ENCODE peak calls at places on chromosome 10, in ten cellular contexts. One of them, this sample, is unnamed.

GRCh38 chr10:30959855-30960247 is 71.8 kb downstream of the ZNF438 start:
- DNase-seq in cardiac muscle cell: no peak
- DNase-seq in Peyer's patch: no peak
- DNase-seq in breast epithelium: no peak
- DNase-seq in GM23338: no peak
- DNase-seq in IMR-90: no peak
- DNase-seq in HFF-Myc: no peak
- DNase-seq in NB4: no peak
- DNase-seq in Caco-2: no peak
- DNase-seq in adrenal gland: no peak
- DNase-seq in this sample: no peak

GRCh38 chr10:72095195-72095594 is 6.8 kb upstream of the SPOCK2 start:
- DNase-seq in cardiac muscle cell: no peak
- DNase-seq in Peyer's patch: no peak
- DNase-seq in breast epithelium: no peak
- DNase-seq in GM23338: no peak
- DNase-seq in IMR-90: no peak
- DNase-seq in HFF-Myc: no peak
- DNase-seq in NB4: no peak
- DNase-seq in Caco-2: no peak
- DNase-seq in adrenal gland: no peak
- DNase-seq in this sample: no peak

GRCh38 chr10:109977382-109977806 is 30.4 kb upstream of the ADD3 start:
- DNase-seq in cardiac muscle cell: no peak
- DNase-seq in Peyer's patch: no peak
- DNase-seq in breast epithelium: no peak
- DNase-seq in GM23338: no peak
- DNase-seq in IMR-90: no peak
- DNase-seq in HFF-Myc: no peak
- DNase-seq in NB4: no peak
- DNase-seq in Caco-2: peak
- DNase-seq in adrenal gland: no peak
- DNase-seq in this sample: peak

GRCh38 chr10:551489-552252 is 137.8 kb downstream of the DIP2C start:
- DNase-seq in cardiac muscle cell: no peak
- DNase-seq in Peyer's patch: no peak
- DNase-seq in breast epithelium: peak
- DNase-seq in GM23338: no peak
- DNase-seq in IMR-90: no peak
- DNase-seq in HFF-Myc: no peak
- DNase-seq in NB4: no peak
- DNase-seq in Caco-2: no peak
- DNase-seq in adrenal gland: no peak
- DNase-seq in this sample: no peak

GRCh38 chr10:76278811-76279460 is 847.5 kb downstream of the LRMDA start:
- DNase-seq in cardiac muscle cell: no peak
- DNase-seq in Peyer's patch: no peak
- DNase-seq in breast epithelium: no peak
- DNase-seq in GM23338: no peak
- DNase-seq in IMR-90: no peak
- DNase-seq in HFF-Myc: no peak
- DNase-seq in NB4: no peak
- DNase-seq in Caco-2: no peak
- DNase-seq in adrenal gland: no peak
- DNase-seq in this sample: peak

GRCh38 chr10:689433-690226 is at the start of gene DIP2C:
- DNase-seq in cardiac muscle cell: peak
- DNase-seq in Peyer's patch: no peak
- DNase-seq in breast epithelium: no peak
- DNase-seq in GM23338: peak
- DNase-seq in IMR-90: peak
- DNase-seq in HFF-Myc: no peak
- DNase-seq in NB4: no peak
- DNase-seq in Caco-2: peak
- DNase-seq in adrenal gland: peak
- DNase-seq in this sample: peak

GRCh38 chr10:94107191-94107590 is 113.5 kb downstream of the PLCE1 start:
- DNase-seq in cardiac muscle cell: no peak
- DNase-seq in Peyer's patch: no peak
- DNase-seq in breast epithelium: no peak
- DNase-seq in GM23338: no peak
- DNase-seq in IMR-90: no peak
- DNase-seq in HFF-Myc: no peak
- DNase-seq in NB4: no peak
- DNase-seq in Caco-2: no peak
- DNase-seq in adrenal gland: no peak
- DNase-seq in this sample: no peak

GRCh38 chr10:10198388-10198787 is 819.3 kb upstream of the CELF2 start:
- DNase-seq in cardiac muscle cell: no peak
- DNase-seq in Peyer's patch: no peak
- DNase-seq in breast epithelium: no peak
- DNase-seq in GM23338: no peak
- DNase-seq in IMR-90: no peak
- DNase-seq in HFF-Myc: no peak
- DNase-seq in NB4: no peak
- DNase-seq in Caco-2: no peak
- DNase-seq in adrenal gland: no peak
- DNase-seq in this sample: no peak

GRCh38 chr10:123157210-123157609 is 3.0 kb downstream of the BUB3 start:
- DNase-seq in cardiac muscle cell: no peak
- DNase-seq in Peyer's patch: no peak
- DNase-seq in breast epithelium: no peak
- DNase-seq in GM23338: no peak
- DNase-seq in IMR-90: peak
- DNase-seq in HFF-Myc: no peak
- DNase-seq in NB4: peak
- DNase-seq in Caco-2: no peak
- DNase-seq in adrenal gland: no peak
- DNase-seq in this sample: peak

GRCh38 chr10:102413053-102413705 is 5.4 kb downstream of the PSD start:
- DNase-seq in cardiac muscle cell: peak
- DNase-seq in Peyer's patch: no peak
- DNase-seq in breast epithelium: no peak
- DNase-seq in GM23338: peak
- DNase-seq in IMR-90: no peak
- DNase-seq in HFF-Myc: no peak
- DNase-seq in NB4: peak
- DNase-seq in Caco-2: no peak
- DNase-seq in adrenal gland: no peak
- DNase-seq in this sample: peak

GRCh38 chr10:62244785-62245595 is 23.7 kb downstream of the RTKN2 start:
- DNase-seq in cardiac muscle cell: peak
- DNase-seq in Peyer's patch: peak
- DNase-seq in breast epithelium: no peak
- DNase-seq in GM23338: peak
- DNase-seq in IMR-90: peak
- DNase-seq in HFF-Myc: peak
- DNase-seq in NB4: peak
- DNase-seq in Caco-2: peak
- DNase-seq in adrenal gland: peak
- DNase-seq in this sample: peak

GRCh38 chr10:3914702-3915101 is 129.7 kb upstream of the KLF6 start:
- DNase-seq in cardiac muscle cell: no peak
- DNase-seq in Peyer's patch: no peak
- DNase-seq in breast epithelium: no peak
- DNase-seq in GM23338: no peak
- DNase-seq in IMR-90: no peak
- DNase-seq in HFF-Myc: no peak
- DNase-seq in NB4: no peak
- DNase-seq in Caco-2: no peak
- DNase-seq in adrenal gland: no peak
- DNase-seq in this sample: no peak

GRCh38 chr10:30631188-30631587 is 1.6 kb upstream of the LYZL2 start:
- DNase-seq in cardiac muscle cell: no peak
- DNase-seq in Peyer's patch: no peak
- DNase-seq in breast epithelium: no peak
- DNase-seq in GM23338: no peak
- DNase-seq in IMR-90: no peak
- DNase-seq in HFF-Myc: no peak
- DNase-seq in NB4: no peak
- DNase-seq in Caco-2: no peak
- DNase-seq in adrenal gland: no peak
- DNase-seq in this sample: no peak

GRCh38 chr10:111600772-111601171 is 523.9 kb downstream of the ADRA2A start:
- DNase-seq in cardiac muscle cell: no peak
- DNase-seq in Peyer's patch: no peak
- DNase-seq in breast epithelium: no peak
- DNase-seq in GM23338: peak
- DNase-seq in IMR-90: no peak
- DNase-seq in HFF-Myc: no peak
- DNase-seq in NB4: no peak
- DNase-seq in Caco-2: no peak
- DNase-seq in adrenal gland: peak
- DNase-seq in this sample: no peak

GRCh38 chr10:30454744-30455498 is 20.9 kb downstream of the MAP3K8 start:
- DNase-seq in cardiac muscle cell: peak
- DNase-seq in Peyer's patch: no peak
- DNase-seq in breast epithelium: no peak
- DNase-seq in GM23338: no peak
- DNase-seq in IMR-90: peak
- DNase-seq in HFF-Myc: no peak
- DNase-seq in NB4: no peak
- DNase-seq in Caco-2: no peak
- DNase-seq in adrenal gland: no peak
- DNase-seq in this sample: peak

GRCh38 chr10:118595598-118596425 is at the start of gene PRLHR:
- DNase-seq in cardiac muscle cell: peak
- DNase-seq in Peyer's patch: no peak
- DNase-seq in breast epithelium: no peak
- DNase-seq in GM23338: peak
- DNase-seq in IMR-90: peak
- DNase-seq in HFF-Myc: no peak
- DNase-seq in NB4: peak
- DNase-seq in Caco-2: peak
- DNase-seq in adrenal gland: peak
- DNase-seq in this sample: peak
- H3K4me3 ChIP-seq in cardiac muscle cell: no peak
- H3K4me3 ChIP-seq in Peyer's patch: no peak
- H3K4me3 ChIP-seq in breast epithelium: no peak
- H3K4me3 ChIP-seq in GM23338: peak
- H3K4me3 ChIP-seq in IMR-90: no peak
- H3K4me3 ChIP-seq in HFF-Myc: no peak
- H3K4me3 ChIP-seq in NB4: no peak
- H3K4me3 ChIP-seq in Caco-2: no peak
- H3K4me3 ChIP-seq in adrenal gland: no peak
- H3K4me3 ChIP-seq in this sample: no peak

GRCh38 chr10:32961892-32962369 is 3.9 kb upstream of the ITGB1 start:
- DNase-seq in cardiac muscle cell: peak
- DNase-seq in Peyer's patch: no peak
- DNase-seq in breast epithelium: no peak
- DNase-seq in GM23338: peak
- DNase-seq in IMR-90: peak
- DNase-seq in HFF-Myc: no peak
- DNase-seq in NB4: peak
- DNase-seq in Caco-2: no peak
- DNase-seq in adrenal gland: no peak
- DNase-seq in this sample: peak
- H3K4me3 ChIP-seq in cardiac muscle cell: peak
- H3K4me3 ChIP-seq in Peyer's patch: no peak
- H3K4me3 ChIP-seq in breast epithelium: no peak
- H3K4me3 ChIP-seq in GM23338: peak
- H3K4me3 ChIP-seq in IMR-90: peak
- H3K4me3 ChIP-seq in HFF-Myc: no peak
- H3K4me3 ChIP-seq in NB4: peak
- H3K4me3 ChIP-seq in Caco-2: no peak
- H3K4me3 ChIP-seq in adrenal gland: no peak
- H3K4me3 ChIP-seq in this sample: peak

GRCh38 chr10:124535731-124536495 is 74.3 kb downstream of the LHPP start:
- DNase-seq in cardiac muscle cell: no peak
- DNase-seq in Peyer's patch: no peak
- DNase-seq in breast epithelium: no peak
- DNase-seq in GM23338: peak
- DNase-seq in IMR-90: no peak
- DNase-seq in HFF-Myc: no peak
- DNase-seq in NB4: no peak
- DNase-seq in Caco-2: no peak
- DNase-seq in adrenal gland: no peak
- DNase-seq in this sample: peak

GRCh38 chr10:124537891-124538290 is 76.3 kb downstream of the LHPP start:
- DNase-seq in cardiac muscle cell: no peak
- DNase-seq in Peyer's patch: no peak
- DNase-seq in breast epithelium: no peak
- DNase-seq in GM23338: no peak
- DNase-seq in IMR-90: no peak
- DNase-seq in HFF-Myc: no peak
- DNase-seq in NB4: no peak
- DNase-seq in Caco-2: no peak
- DNase-seq in adrenal gland: no peak
- DNase-seq in this sample: no peak

GRCh38 chr10:124534821-124535601 is 73.4 kb downstream of the LHPP start:
- DNase-seq in cardiac muscle cell: no peak
- DNase-seq in Peyer's patch: no peak
- DNase-seq in breast epithelium: no peak
- DNase-seq in GM23338: no peak
- DNase-seq in IMR-90: no peak
- DNase-seq in HFF-Myc: no peak
- DNase-seq in NB4: no peak
- DNase-seq in Caco-2: no peak
- DNase-seq in adrenal gland: no peak
- DNase-seq in this sample: no peak

GRCh38 chr10:124537166-124537725 is 75.6 kb downstream of the LHPP start:
- DNase-seq in cardiac muscle cell: no peak
- DNase-seq in Peyer's patch: no peak
- DNase-seq in breast epithelium: no peak
- DNase-seq in GM23338: no peak
- DNase-seq in IMR-90: no peak
- DNase-seq in HFF-Myc: no peak
- DNase-seq in NB4: no peak
- DNase-seq in Caco-2: no peak
- DNase-seq in adrenal gland: no peak
- DNase-seq in this sample: no peak

GRCh38 chr10:124536496-124537050 is 75.0 kb downstream of the LHPP start:
- DNase-seq in cardiac muscle cell: no peak
- DNase-seq in Peyer's patch: no peak
- DNase-seq in breast epithelium: no peak
- DNase-seq in GM23338: peak
- DNase-seq in IMR-90: no peak
- DNase-seq in HFF-Myc: no peak
- DNase-seq in NB4: no peak
- DNase-seq in Caco-2: no peak
- DNase-seq in adrenal gland: no peak
- DNase-seq in this sample: no peak
- H3K4me3 ChIP-seq in cardiac muscle cell: no peak
- H3K4me3 ChIP-seq in Peyer's patch: no peak
- H3K4me3 ChIP-seq in breast epithelium: no peak
- H3K4me3 ChIP-seq in GM23338: no peak
- H3K4me3 ChIP-seq in IMR-90: no peak
- H3K4me3 ChIP-seq in HFF-Myc: no peak
- H3K4me3 ChIP-seq in NB4: no peak
- H3K4me3 ChIP-seq in Caco-2: no peak
- H3K4me3 ChIP-seq in adrenal gland: no peak
- H3K4me3 ChIP-seq in this sample: no peak

GRCh38 chr10:27997865-27998177 is 1.1 kb downstream of the ODAD2 start:
- DNase-seq in cardiac muscle cell: no peak
- DNase-seq in Peyer's patch: no peak
- DNase-seq in breast epithelium: no peak
- DNase-seq in GM23338: no peak
- DNase-seq in IMR-90: no peak
- DNase-seq in HFF-Myc: no peak
- DNase-seq in NB4: no peak
- DNase-seq in Caco-2: no peak
- DNase-seq in adrenal gland: no peak
- DNase-seq in this sample: no peak
- H3K4me3 ChIP-seq in cardiac muscle cell: peak
- H3K4me3 ChIP-seq in Peyer's patch: no peak
- H3K4me3 ChIP-seq in breast epithelium: peak
- H3K4me3 ChIP-seq in GM23338: peak
- H3K4me3 ChIP-seq in IMR-90: peak
- H3K4me3 ChIP-seq in HFF-Myc: peak
- H3K4me3 ChIP-seq in NB4: peak
- H3K4me3 ChIP-seq in Caco-2: no peak
- H3K4me3 ChIP-seq in adrenal gland: no peak
- H3K4me3 ChIP-seq in this sample: peak